ENCODE peak calls at places on chromosomes 13 and 19, in five cellular contexts. G, H, W, L and Y are unnamed samples.

GRCh38 chr13:105817498-105817897 is 718.0 kb downstream of the EFNB2 start:
- DNase-seq in G (no peak), H (no peak), W (no peak), L (no peak), Y (no peak)

GRCh38 chr13:78299832-78300623 is 303.3 kb downstream of the POU4F1 start:
- DNase-seq in L (no peak), G (no peak), W (peak), H (no peak), Y (no peak)

GRCh38 chr13:40043759-40044158 is 388.3 kb downstream of the COG6 start:
- DNase-seq in H (no peak), G (no peak), W (no peak), L (no peak), Y (no peak)

GRCh38 chr19:51418707-51419106 is 1.3 kb upstream of the SIGLEC10 start:
- DNase-seq in W (no peak), L (no peak), H (no peak), G (no peak), Y (no peak)

GRCh38 chr13:94825507-94825906 is 113.2 kb upstream of the SOX21 start:
- DNase-seq in G (no peak), L (peak), W (peak), H (peak), Y (peak)

GRCh38 chr13:51731759-51732158 is 72.2 kb downstream of the DHRS12 start:
- DNase-seq in G (peak), L (no peak), H (no peak), W (no peak), Y (peak)

GRCh38 chr13:42707596-42707995 is 73.8 kb upstream of the FAM216B start:
- DNase-seq in W (no peak), L (no peak), H (no peak), G (peak), Y (peak)

GRCh38 chr19:43725468-43725867 is 9.6 kb downstream of the IRGC start:
- DNase-seq in W (no peak), L (no peak), H (no peak), G (no peak), Y (no peak)

GRCh38 chr13:80877944-80878241 is 537.0 kb upstream of the SPRY2 start:
- DNase-seq in H (no peak), W (no peak), G (no peak), L (no peak), Y (no peak)

GRCh38 chr19:36255316-36255715 is 40.4 kb downstream of the ZNF146 start:
- DNase-seq in L (no peak), W (no peak), H (no peak), G (no peak), Y (no peak)

GRCh38 chr19:2032296-2032941 is 16.9 kb upstream of the BTBD2 start:
- DNase-seq in L (peak), G (peak), W (no peak), H (no peak), Y (peak)

GRCh38 chr13:24668511-24668910 is 11.7 kb upstream of the ATP12A start:
- DNase-seq in W (no peak), G (no peak), L (no peak), H (no peak), Y (no peak)

GRCh38 chr13:20700288-20700687 is 3.2 kb upstream of the IL17D start:
- DNase-seq in L (no peak), H (no peak), G (peak), W (no peak), Y (no peak)

GRCh38 chr13:106407338-106407737 is 128.1 kb downstream of the EFNB2 start:
- DNase-seq in W (no peak), H (no peak), L (no peak), G (no peak), Y (no peak)

GRCh38 chr13:101473458-101473857 is 21.0 kb downstream of the ITGBL1 start:
- DNase-seq in L (no peak), G (peak), H (no peak), W (no peak), Y (peak)

GRCh38 chr19:51887522-51888498 is at the start of gene ZNF577:
- DNase-seq in W (peak), G (peak), H (peak), L (peak), Y (peak)

GRCh38 chr13:51520524-51520923 is 63.7 kb upstream of the WDFY2 start:
- DNase-seq in H (no peak), G (peak), L (no peak), W (no peak), Y (peak)

GRCh38 chr13:113117956-113118327 is 4.7 kb upstream of the F10 start:
- DNase-seq in W (no peak), G (no peak), H (no peak), L (no peak), Y (no peak)

GRCh38 chr19:6017576-6017975 is 39.6 kb upstream of the RANBP3 start:
- DNase-seq in G (no peak), L (no peak), H (no peak), W (no peak), Y (no peak)

GRCh38 chr13:68692049-68692448 is 1415.6 kb upstream of the ATXN8OS start:
- DNase-seq in L (no peak), G (no peak), W (no peak), H (no peak), Y (no peak)

GRCh38 chr13:112804374-112804773 is 114.5 kb downstream of the ATP11A start:
- DNase-seq in H (no peak), W (no peak), L (no peak), G (no peak), Y (no peak)

GRCh38 chr13:110518150-110518525 is 43.4 kb downstream of the RAB20 start:
- DNase-seq in L (no peak), W (peak), G (no peak), H (no peak), Y (no peak)

GRCh38 chr13:111480976-111481375 is 160.5 kb downstream of the TEX29 start:
- DNase-seq in L (no peak), H (no peak), W (no peak), G (no peak), Y (no peak)

GRCh38 chr13:23506821-23507210 is 63.4 kb upstream of the TNFRSF19 start:
- DNase-seq in H (no peak), W (no peak), L (no peak), G (peak), Y (peak)

GRCh38 chr13:30616927-30617314 is 799 bp upstream of the USPL1 start:
- DNase-seq in H (no peak), L (no peak), G (peak), W (peak), Y (peak)

GRCh38 chr13:40933508-40933907 is 85.6 kb downstream of the ELF1 start:
- DNase-seq in W (no peak), L (no peak), H (no peak), G (no peak), Y (no peak)

GRCh38 chr19:991174-991931 is 7.2 kb downstream of the WDR18 start:
- DNase-seq in H (no peak), G (peak), L (peak), W (peak), Y (peak)

GRCh38 chr19:39937094-39937493 is 2.7 kb upstream of the FCGBP start:
- DNase-seq in H (no peak), G (no peak), L (no peak), W (no peak), Y (no peak)

GRCh38 chr13:98315466-98315865 is 138.4 kb upstream of the RNF113B start:
- DNase-seq in L (no peak), G (peak), H (no peak), W (peak), Y (peak)

GRCh38 chr13:90455861-90456260 is 891.6 kb upstream of the MIR17HG start:
- DNase-seq in W (no peak), L (no peak), G (no peak), H (no peak), Y (no peak)

GRCh38 chr19:16040642-16041041 is 35.7 kb upstream of the TPM4 start:
- DNase-seq in H (no peak), W (no peak), L (no peak), G (peak), Y (peak)

GRCh38 chr13:113345486-113345885 is 18.4 kb downstream of the GRTP1 start:
- DNase-seq in H (no peak), G (no peak), W (no peak), L (peak), Y (no peak)

GRCh38 chr19:1945899-1946298 is 4.9 kb downstream of the CSNK1G2 start:
- DNase-seq in L (peak), G (no peak), H (no peak), W (peak), Y (peak)

GRCh38 chr13:40433577-40433976 is 232.9 kb downstream of the FOXO1 start:
- DNase-seq in L (no peak), H (no peak), G (no peak), W (no peak), Y (no peak)

GRCh38 chr13:113405481-113406300 is 41.8 kb upstream of the GRTP1 start:
- DNase-seq in W (no peak), G (no peak), L (peak), H (no peak), Y (no peak)

GRCh38 chr19:49927526-49928264 is 1.3 kb upstream of the ATF5 start:
- DNase-seq in L (no peak), G (no peak), W (no peak), H (no peak), Y (no peak)
- H2AK5ac ChIP-seq in L (no peak), G (peak), W (peak), H (no peak), Y (peak)

GRCh38 chr13:44402902-44403719 is 29.5 kb downstream of the SERP2 start:
- DNase-seq in H (no peak), G (no peak), L (no peak), W (no peak), Y (no peak)
- H2AK5ac ChIP-seq in H (no peak), G (no peak), L (no peak), W (no peak), Y (no peak)

DNA sequence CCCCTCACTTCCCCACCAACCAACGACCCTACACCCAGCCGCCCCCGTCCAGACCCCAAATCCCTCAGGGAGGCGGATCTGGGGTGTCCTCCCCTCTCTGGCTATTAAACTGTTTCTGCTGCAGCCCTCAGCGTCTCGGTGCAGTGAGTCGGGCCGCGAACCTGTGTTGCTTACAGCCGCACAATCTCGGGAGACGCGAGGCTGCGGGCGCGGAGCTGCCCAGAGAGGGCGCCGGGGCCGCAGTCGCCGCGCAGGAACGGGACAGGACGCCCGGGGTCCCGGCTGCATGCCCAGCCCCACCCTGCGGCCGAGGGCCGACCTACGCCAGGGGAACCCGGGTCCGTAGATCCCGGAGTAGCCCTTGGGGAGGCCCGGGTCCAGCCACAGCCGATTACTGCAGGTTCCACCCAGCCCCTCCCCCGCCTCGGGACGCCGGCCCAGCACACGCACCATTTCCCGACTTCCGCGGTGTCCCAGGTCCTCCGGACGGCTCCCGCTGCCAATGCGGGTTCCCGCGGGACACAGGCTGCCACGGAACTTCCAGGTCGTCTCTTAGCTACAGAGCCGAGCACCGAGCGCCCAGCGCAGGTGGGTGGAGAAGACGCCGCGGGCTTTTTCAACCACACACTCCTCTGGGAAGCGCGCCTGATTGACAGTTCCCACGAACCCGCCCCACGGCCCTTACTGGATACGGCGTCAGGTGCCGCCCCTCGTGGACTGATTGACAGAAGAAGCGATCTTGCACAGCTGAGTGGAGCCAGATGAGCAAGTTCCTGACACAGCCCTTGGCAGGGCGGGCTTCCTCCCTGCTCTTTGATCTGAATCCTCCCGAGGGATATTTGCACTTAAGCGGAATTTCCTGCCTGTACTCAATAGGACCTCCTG is at the start of gene ZNF799:
- DNase-seq in W (peak), G (peak), L (peak), H (peak), Y (peak)
- H2AK5ac ChIP-seq in W (no peak), G (no peak), L (no peak), H (no peak), Y (no peak)

GRCh38 chr19:19033176-19033425 is 216 bp downstream of the SUGP2 start:
- DNase-seq in L (no peak), G (no peak), W (no peak), H (no peak), Y (no peak)
- H2AK5ac ChIP-seq in L (no peak), G (peak), W (no peak), H (peak), Y (no peak)